ENCODE peak calls at places on chromosomes 5 and 9, in six cellular contexts. One of them, this sample, is unnamed.

GRCh38 chr9:36174271-36174670 is 5.1 kb downstream of the CCIN start:
- DNase-seq in HS-5: no peak
- DNase-seq in CD4-positive, alpha-beta T cell: no peak
- DNase-seq in epithelial cell of esophagus: no peak
- DNase-seq in NCI-H1105 treated with DMSO at 0.1 percent for 48 hours: no peak
- DNase-seq in H54: no peak
- DNase-seq in this sample: no peak

GRCh38 chr5:133453084-133453765 is 159.1 kb downstream of the FSTL4 start:
- DNase-seq in HS-5: no peak
- DNase-seq in CD4-positive, alpha-beta T cell: no peak
- DNase-seq in NCI-H1105 treated with DMSO at 0.1 percent for 48 hours: no peak
- DNase-seq in epithelial cell of esophagus: no peak
- DNase-seq in H54: no peak
- DNase-seq in this sample: no peak

GRCh38 chr5:157859227-157859575 is 256 bp upstream of the CLINT1 start:
- DNase-seq in epithelial cell of esophagus: no peak
- DNase-seq in CD4-positive, alpha-beta T cell: no peak
- DNase-seq in HS-5: no peak
- DNase-seq in NCI-H1105 treated with DMSO at 0.1 percent for 48 hours: no peak
- DNase-seq in H54: no peak
- DNase-seq in this sample: no peak

GRCh38 chr9:87667164-87667738 is 58.7 kb upstream of the CTSL start:
- DNase-seq in HS-5: no peak
- DNase-seq in NCI-H1105 treated with DMSO at 0.1 percent for 48 hours: no peak
- DNase-seq in H54: peak
- DNase-seq in CD4-positive, alpha-beta T cell: no peak
- DNase-seq in epithelial cell of esophagus: peak
- DNase-seq in this sample: no peak

GRCh38 chr9:129624947-129625346 is 1.0 kb upstream of the NTMT1 start:
- DNase-seq in H54: no peak
- DNase-seq in CD4-positive, alpha-beta T cell: no peak
- DNase-seq in HS-5: no peak
- DNase-seq in epithelial cell of esophagus: peak
- DNase-seq in NCI-H1105 treated with DMSO at 0.1 percent for 48 hours: no peak
- DNase-seq in this sample: no peak

GRCh38 chr5:18243846-18244245 is 609.6 kb downstream of the TAF11L14 start:
- DNase-seq in HS-5: peak
- DNase-seq in CD4-positive, alpha-beta T cell: no peak
- DNase-seq in NCI-H1105 treated with DMSO at 0.1 percent for 48 hours: no peak
- DNase-seq in epithelial cell of esophagus: peak
- DNase-seq in H54: no peak
- DNase-seq in this sample: no peak

GRCh38 chr5:151612689-151613427 is 21.7 kb upstream of the FAT2 start:
- DNase-seq in NCI-H1105 treated with DMSO at 0.1 percent for 48 hours: no peak
- DNase-seq in HS-5: no peak
- DNase-seq in CD4-positive, alpha-beta T cell: no peak
- DNase-seq in epithelial cell of esophagus: peak
- DNase-seq in H54: no peak
- DNase-seq in this sample: peak

GRCh38 chr9:26565131-26565530 is 327.5 kb downstream of the CAAP1 start:
- DNase-seq in CD4-positive, alpha-beta T cell: no peak
- DNase-seq in NCI-H1105 treated with DMSO at 0.1 percent for 48 hours: no peak
- DNase-seq in HS-5: no peak
- DNase-seq in H54: no peak
- DNase-seq in epithelial cell of esophagus: no peak
- DNase-seq in this sample: no peak

GRCh38 chr5:31186672-31187267 is 6.7 kb upstream of the CDH6 start:
- DNase-seq in epithelial cell of esophagus: peak
- DNase-seq in CD4-positive, alpha-beta T cell: no peak
- DNase-seq in NCI-H1105 treated with DMSO at 0.1 percent for 48 hours: peak
- DNase-seq in HS-5: peak
- DNase-seq in H54: no peak
- DNase-seq in this sample: no peak

GRCh38 chr5:100755435-100755834 is 147.6 kb downstream of the ST8SIA4 start:
- DNase-seq in H54: no peak
- DNase-seq in HS-5: no peak
- DNase-seq in CD4-positive, alpha-beta T cell: no peak
- DNase-seq in epithelial cell of esophagus: no peak
- DNase-seq in NCI-H1105 treated with DMSO at 0.1 percent for 48 hours: no peak
- DNase-seq in this sample: no peak

GRCh38 chr5:149439899-149440655 is 61.0 kb upstream of the IL17B start:
- DNase-seq in CD4-positive, alpha-beta T cell: no peak
- DNase-seq in HS-5: no peak
- DNase-seq in H54: peak
- DNase-seq in NCI-H1105 treated with DMSO at 0.1 percent for 48 hours: no peak
- DNase-seq in epithelial cell of esophagus: peak
- DNase-seq in this sample: peak

GRCh38 chr9:28584542-28584941 is 1011.3 kb upstream of the C9orf72 start:
- DNase-seq in HS-5: no peak
- DNase-seq in H54: no peak
- DNase-seq in NCI-H1105 treated with DMSO at 0.1 percent for 48 hours: no peak
- DNase-seq in CD4-positive, alpha-beta T cell: no peak
- DNase-seq in epithelial cell of esophagus: no peak
- DNase-seq in this sample: no peak

GRCh38 chr5:73861313-73861978 is 235.4 kb downstream of the ARHGEF28 start:
- DNase-seq in H54: no peak
- DNase-seq in HS-5: peak
- DNase-seq in epithelial cell of esophagus: no peak
- DNase-seq in CD4-positive, alpha-beta T cell: no peak
- DNase-seq in NCI-H1105 treated with DMSO at 0.1 percent for 48 hours: no peak
- DNase-seq in this sample: no peak

GRCh38 chr5:135660826-135661555 is 82.2 kb upstream of the CXCL14 start:
- DNase-seq in CD4-positive, alpha-beta T cell: no peak
- DNase-seq in H54: no peak
- DNase-seq in epithelial cell of esophagus: no peak
- DNase-seq in HS-5: no peak
- DNase-seq in NCI-H1105 treated with DMSO at 0.1 percent for 48 hours: no peak
- DNase-seq in this sample: no peak

GRCh38 chr9:20623021-20623747 is 885 bp upstream of the MLLT3 start:
- DNase-seq in epithelial cell of esophagus: peak
- DNase-seq in H54: no peak
- DNase-seq in NCI-H1105 treated with DMSO at 0.1 percent for 48 hours: peak
- DNase-seq in HS-5: no peak
- DNase-seq in CD4-positive, alpha-beta T cell: peak
- DNase-seq in this sample: no peak

GRCh38 chr5:151174612-151175101 is 17.1 kb upstream of the ANXA6 start:
- DNase-seq in HS-5: no peak
- DNase-seq in H54: no peak
- DNase-seq in CD4-positive, alpha-beta T cell: no peak
- DNase-seq in NCI-H1105 treated with DMSO at 0.1 percent for 48 hours: peak
- DNase-seq in epithelial cell of esophagus: no peak
- DNase-seq in this sample: no peak

GRCh38 chr5:135944967-135945560 is 9.7 kb downstream of the LECT2 start:
- DNase-seq in HS-5: peak
- DNase-seq in H54: no peak
- DNase-seq in CD4-positive, alpha-beta T cell: no peak
- DNase-seq in epithelial cell of esophagus: peak
- DNase-seq in NCI-H1105 treated with DMSO at 0.1 percent for 48 hours: peak
- DNase-seq in this sample: peak

GRCh38 chr5:87649455-87649854 is 236.7 kb upstream of the CCNH start:
- DNase-seq in HS-5: no peak
- DNase-seq in H54: no peak
- DNase-seq in epithelial cell of esophagus: peak
- DNase-seq in NCI-H1105 treated with DMSO at 0.1 percent for 48 hours: no peak
- DNase-seq in CD4-positive, alpha-beta T cell: no peak
- DNase-seq in this sample: peak

GRCh38 chr5:135526924-135527323 is 8.8 kb downstream of the NEUROG1 start:
- DNase-seq in NCI-H1105 treated with DMSO at 0.1 percent for 48 hours: no peak
- DNase-seq in H54: no peak
- DNase-seq in epithelial cell of esophagus: no peak
- DNase-seq in CD4-positive, alpha-beta T cell: no peak
- DNase-seq in HS-5: no peak
- DNase-seq in this sample: no peak

GRCh38 chr5:136099870-136100269 is 32.8 kb upstream of the SMAD5 start:
- DNase-seq in H54: no peak
- DNase-seq in HS-5: no peak
- DNase-seq in CD4-positive, alpha-beta T cell: no peak
- DNase-seq in NCI-H1105 treated with DMSO at 0.1 percent for 48 hours: no peak
- DNase-seq in epithelial cell of esophagus: no peak
- DNase-seq in this sample: no peak

GRCh38 chr9:5111696-5112095 is 73.7 kb downstream of the INSL6 start:
- DNase-seq in HS-5: no peak
- DNase-seq in CD4-positive, alpha-beta T cell: no peak
- DNase-seq in epithelial cell of esophagus: no peak
- DNase-seq in NCI-H1105 treated with DMSO at 0.1 percent for 48 hours: no peak
- DNase-seq in H54: no peak
- DNase-seq in this sample: no peak

GRCh38 chr9:114163517-114163924 is 8.2 kb downstream of the COL27A1 start:
- DNase-seq in H54: no peak
- DNase-seq in NCI-H1105 treated with DMSO at 0.1 percent for 48 hours: no peak
- DNase-seq in CD4-positive, alpha-beta T cell: no peak
- DNase-seq in epithelial cell of esophagus: peak
- DNase-seq in HS-5: no peak
- DNase-seq in this sample: no peak

GRCh38 chr9:95772320-95773060 is 103.0 kb upstream of the ERCC6L2 start:
- DNase-seq in CD4-positive, alpha-beta T cell: no peak
- DNase-seq in HS-5: no peak
- DNase-seq in NCI-H1105 treated with DMSO at 0.1 percent for 48 hours: no peak
- DNase-seq in H54: no peak
- DNase-seq in epithelial cell of esophagus: no peak
- DNase-seq in this sample: no peak

GRCh38 chr9:117887383-117887782 is 183.2 kb downstream of the TLR4 start:
- DNase-seq in CD4-positive, alpha-beta T cell: no peak
- DNase-seq in epithelial cell of esophagus: peak
- DNase-seq in HS-5: peak
- DNase-seq in H54: no peak
- DNase-seq in NCI-H1105 treated with DMSO at 0.1 percent for 48 hours: no peak
- DNase-seq in this sample: no peak

GRCh38 chr5:2756211-2756746 is 4.8 kb upstream of the IRX2 start:
- DNase-seq in H54: no peak
- DNase-seq in epithelial cell of esophagus: peak
- DNase-seq in HS-5: no peak
- DNase-seq in CD4-positive, alpha-beta T cell: no peak
- DNase-seq in NCI-H1105 treated with DMSO at 0.1 percent for 48 hours: no peak
- DNase-seq in this sample: no peak

GRCh38 chr5:18216729-18217128 is 582.5 kb downstream of the TAF11L14 start:
- DNase-seq in CD4-positive, alpha-beta T cell: no peak
- DNase-seq in HS-5: no peak
- DNase-seq in epithelial cell of esophagus: no peak
- DNase-seq in NCI-H1105 treated with DMSO at 0.1 percent for 48 hours: no peak
- DNase-seq in H54: no peak
- DNase-seq in this sample: no peak

GRCh38 chr9:70448904-70449303 is 34.4 kb upstream of the KLF9 start:
- DNase-seq in epithelial cell of esophagus: no peak
- DNase-seq in NCI-H1105 treated with DMSO at 0.1 percent for 48 hours: no peak
- DNase-seq in H54: no peak
- DNase-seq in HS-5: no peak
- DNase-seq in CD4-positive, alpha-beta T cell: no peak
- DNase-seq in this sample: no peak

GRCh38 chr5:17634160-17634559 is at the start of gene TAF11L14:
- DNase-seq in CD4-positive, alpha-beta T cell: no peak
- DNase-seq in HS-5: no peak
- DNase-seq in epithelial cell of esophagus: no peak
- DNase-seq in NCI-H1105 treated with DMSO at 0.1 percent for 48 hours: no peak
- DNase-seq in H54: no peak
- DNase-seq in this sample: no peak

GRCh38 chr5:152990771-152991170 is 499.7 kb upstream of the GRIA1 start:
- DNase-seq in CD4-positive, alpha-beta T cell: no peak
- DNase-seq in NCI-H1105 treated with DMSO at 0.1 percent for 48 hours: no peak
- DNase-seq in HS-5: no peak
- DNase-seq in epithelial cell of esophagus: peak
- DNase-seq in H54: no peak
- DNase-seq in this sample: no peak